ENCODE peak calls at places on chromosomes 7 and 10, in nine cellular contexts. R is body of pancreas, H is esophagus squamous epithelium, W is thyroid gland, A is A549, Y is HCT116, V is transverse colon, N is GM12878, L is breast epithelium. G is an unnamed sample.

GRCh38 chr10:49301302-49301701 is 2.3 kb downstream of the C10orf71 start:
- DNase-seq in R (no peak), H (no peak), W (no peak), A (no peak), Y (no peak), V (no peak), N (no peak), L (no peak), G (no peak)

GRCh38 chr7:23350466-23350865 is 51.3 kb downstream of the MALSU1 start:
- DNase-seq in R (no peak), H (no peak), W (no peak), A (no peak), Y (no peak), V (no peak), N (no peak), L (no peak), G (no peak)

GRCh38 chr10:31343009-31343408 is 24.0 kb downstream of the ZEB1 start:
- DNase-seq in R (no peak), H (no peak), W (no peak), A (no peak), Y (no peak), V (no peak), N (no peak), L (no peak), G (no peak)

GRCh38 chr7:47154781-47155180 is 427.1 kb downstream of the TNS3 start:
- DNase-seq in R (no peak), H (no peak), W (no peak), A (no peak), Y (no peak), V (no peak), N (no peak), L (no peak), G (no peak)

GRCh38 chr10:69835233-69835632 is 33.5 kb downstream of the COL13A1 start:
- DNase-seq in R (no peak), H (no peak), W (no peak), A (no peak), Y (no peak), V (no peak), N (no peak), L (no peak), G (no peak)

GRCh38 chr10:71476249-71477011 is 79.7 kb downstream of the CDH23 start:
- DNase-seq in R (peak; percentile 55), H (no peak), W (peak; percentile 42), A (no peak), Y (no peak), V (peak; percentile 25), N (no peak), L (peak; percentile 37), G (no peak)

GRCh38 chr10:120473593-120473992 is 16.6 kb downstream of the PLPP4 start:
- DNase-seq in R (no peak), H (no peak), W (no peak), A (no peak), Y (no peak), V (no peak), N (peak; percentile 15), L (no peak), G (no peak)

GRCh38 chr10:35289198-35289597 is 47.1 kb upstream of the CCNY start:
- DNase-seq in R (no peak), H (no peak), W (no peak), A (no peak), Y (no peak), V (no peak), N (no peak), L (no peak), G (no peak)

GRCh38 chr7:128672927-128673517 is 930 bp downstream of the GARIN1A start:
- DNase-seq in R (peak; percentile 15), H (no peak), W (peak; percentile 12), A (peak; percentile 43), Y (peak; percentile 12), V (no peak), N (no peak), L (no peak), G (peak; percentile 28)

GRCh38 chr10:4704034-4704545 is 121.9 kb upstream of the AKR1E2 start:
- DNase-seq in R (peak; percentile 12), H (no peak), W (no peak), A (peak; percentile 62), Y (peak; percentile 80), V (peak; percentile 17), N (no peak), L (no peak), G (no peak)
- TF ChIP-seq POLR2A in R (no peak), H (no peak), W (no peak), A (no peak), Y (no peak), V (no peak), N (no peak), L (no peak), G (no peak)

GRCh38 chr10:97459111-97459510 is 13.1 kb downstream of the ZDHHC16 start:
- DNase-seq in R (no peak), H (no peak), W (no peak), A (no peak), Y (no peak), V (no peak), N (no peak), L (no peak), G (no peak)

GRCh38 chr10:97454330-97455036 is 8.5 kb downstream of the ZDHHC16 start:
- DNase-seq in R (peak; percentile 43), H (no peak), W (peak; percentile 61), A (no peak), Y (no peak), V (no peak), N (no peak), L (no peak), G (no peak)

GRCh38 chr10:97459933-97460332 is 14.0 kb downstream of the ZDHHC16 start:
- DNase-seq in R (no peak), H (no peak), W (no peak), A (no peak), Y (no peak), V (no peak), N (no peak), L (no peak), G (no peak)

GRCh38 chr10:97456686-97457065 is 10.7 kb downstream of the ZDHHC16 start:
- DNase-seq in R (no peak), H (no peak), W (peak; percentile 56), A (no peak), Y (no peak), V (no peak), N (no peak), L (no peak), G (no peak)

DNA sequence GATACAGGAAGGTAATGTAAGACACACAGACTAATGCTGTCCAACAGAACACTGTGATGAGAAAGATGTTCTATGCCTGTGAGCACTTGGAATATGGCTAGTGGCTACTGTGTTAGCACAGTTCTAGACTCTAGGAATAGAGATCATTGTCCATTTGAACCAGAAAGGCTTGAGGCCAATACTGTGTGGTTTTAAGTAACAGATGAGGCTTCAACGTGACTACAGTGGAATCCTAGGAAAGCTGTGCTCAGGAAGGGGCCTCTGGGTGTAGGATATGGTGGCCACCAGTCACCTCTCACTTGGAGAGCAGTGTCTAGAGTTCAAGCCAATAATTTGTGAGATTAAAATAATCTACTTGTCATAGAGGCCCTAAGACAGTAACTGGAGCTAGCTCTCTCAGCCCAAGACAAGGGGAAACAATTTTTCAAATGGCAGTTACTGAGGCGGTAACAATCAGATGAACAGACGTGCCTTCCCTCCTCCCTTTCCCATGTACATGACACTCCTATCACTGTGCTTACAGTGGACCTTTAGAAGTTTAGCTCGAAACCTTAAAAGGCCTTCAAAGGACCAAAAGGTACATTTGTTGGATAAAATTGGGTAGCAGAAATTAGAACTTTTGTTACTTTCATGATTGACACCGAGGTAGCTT is 10.2 kb downstream of the ZDHHC16 start:
- DNase-seq in R (no peak), H (no peak), W (no peak), A (no peak), Y (no peak), V (no peak), N (no peak), L (no peak), G (no peak)
- TF ChIP-seq POLR2A in R (no peak), H (no peak), W (no peak), A (no peak), Y (no peak), V (no peak), N (no peak), L (no peak), G (no peak)

DNA sequence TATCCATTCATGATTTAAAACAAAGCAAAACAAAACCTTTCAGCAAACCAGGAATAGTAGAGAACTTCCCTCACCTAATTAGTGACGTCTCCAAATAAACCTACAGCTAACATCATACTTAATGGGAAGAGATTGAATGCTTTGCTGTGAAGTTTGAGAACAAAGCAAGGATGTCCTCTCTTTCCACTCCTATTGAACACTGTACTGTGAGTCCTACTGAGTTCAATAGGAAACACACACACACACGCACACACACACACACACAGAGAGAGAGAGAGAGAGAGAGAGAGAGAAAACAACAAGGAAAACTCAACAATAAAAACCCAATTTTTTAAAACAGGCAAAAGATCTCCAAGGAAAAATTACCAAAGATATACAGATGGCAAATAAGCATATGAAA is 32.3 kb downstream of the PODXL start:
- DNase-seq in R (no peak), H (no peak), W (no peak), A (no peak), Y (no peak), V (no peak), N (no peak), L (no peak), G (no peak)
- TF ChIP-seq POLR2A in R (no peak), H (no peak), W (no peak), A (no peak), Y (no peak), V (no peak), N (no peak), L (no peak), G (no peak)

DNA sequence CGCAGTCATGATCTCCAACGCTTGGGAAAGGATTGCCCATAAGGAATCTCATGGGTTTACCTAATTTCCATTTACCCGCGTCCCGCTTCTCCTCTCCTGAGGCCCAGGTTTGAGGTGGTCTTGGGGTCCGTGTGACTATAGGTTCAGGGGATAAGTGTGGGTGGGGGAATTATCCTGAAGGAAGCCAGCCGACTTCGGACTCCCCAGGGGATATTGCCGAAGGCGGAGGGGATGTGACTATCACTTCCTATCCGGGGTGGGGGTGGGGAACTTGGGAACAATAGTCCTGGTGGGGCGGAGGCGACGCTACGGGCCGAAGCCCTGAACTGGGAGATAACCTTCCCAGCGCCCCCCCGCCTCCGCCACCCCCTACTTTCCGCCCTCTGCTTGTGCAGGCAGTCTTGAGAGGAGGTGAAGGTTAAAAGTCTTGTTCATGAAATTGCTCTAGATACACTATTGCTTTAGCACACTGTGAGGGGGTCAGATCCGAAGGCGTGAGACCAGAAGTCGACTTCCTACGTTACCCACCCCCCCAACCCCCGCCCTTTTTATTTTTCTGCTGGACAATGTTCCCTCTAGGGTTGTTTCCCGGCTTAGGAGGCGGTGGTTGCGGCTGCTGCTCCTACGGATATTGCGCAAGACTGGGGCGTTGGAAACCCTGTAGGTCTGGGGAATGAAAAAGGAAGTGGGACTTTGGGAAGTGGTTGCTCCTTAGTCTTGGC is 1.3 kb downstream of the PTPN12 start:
- DNase-seq in R (peak; percentile 90), H (peak; percentile 25), W (peak; percentile 81), A (peak; percentile 97), Y (peak; percentile 90), V (peak; percentile 89), N (no peak), L (peak; percentile 83), G (peak; percentile 89)
- TF ChIP-seq POLR2A in R (no peak), H (no peak), W (no peak), A (peak; percentile 21), Y (no peak), V (no peak), N (no peak), L (no peak), G (no peak)